ENCODE peak calls at places on chromosomes 16 and 17, in six cellular contexts. One of them, this sample, is unnamed.
A peak's percentile ranks its signal among the peaks of the same experiment; 100 is the strongest.

GRCh38 chr17:42142371-42142896 is 12.4 kb downstream of the RAB5C start:
- DNase-seq in HCT116: no peak
- DNase-seq in heart left ventricle: no peak
- DNase-seq in transverse colon: no peak
- DNase-seq in GM12891: no peak
- DNase-seq in uterus: no peak
- DNase-seq in this sample: no peak

GRCh38 chr17:73645050-73645871 is 1.0 kb upstream of the SDK2 start:
- DNase-seq in HCT116: no peak
- DNase-seq in heart left ventricle: peak; percentile 65
- DNase-seq in uterus: no peak
- DNase-seq in GM12891: no peak
- DNase-seq in transverse colon: peak; percentile 36
- DNase-seq in this sample: no peak

GRCh38 chr17:33178641-33179040 is 114.5 kb downstream of the ASIC2 start:
- DNase-seq in heart left ventricle: no peak
- DNase-seq in transverse colon: no peak
- DNase-seq in uterus: no peak
- DNase-seq in HCT116: no peak
- DNase-seq in GM12891: no peak
- DNase-seq in this sample: no peak

GRCh38 chr16:8966781-8967436 is 3.2 kb upstream of the USP7 start:
- DNase-seq in transverse colon: peak; percentile 39
- DNase-seq in HCT116: no peak
- DNase-seq in GM12891: no peak
- DNase-seq in uterus: no peak
- DNase-seq in heart left ventricle: peak; percentile 42
- DNase-seq in this sample: no peak

GRCh38 chr17:34519286-34519685 is 60.1 kb upstream of the TMEM132E start:
- DNase-seq in transverse colon: no peak
- DNase-seq in uterus: no peak
- DNase-seq in heart left ventricle: no peak
- DNase-seq in GM12891: no peak
- DNase-seq in HCT116: no peak
- DNase-seq in this sample: no peak

GRCh38 chr17:8013731-8014557 is 11.5 kb downstream of the GUCY2D start:
- DNase-seq in GM12891: no peak
- DNase-seq in HCT116: no peak
- DNase-seq in uterus: no peak
- DNase-seq in heart left ventricle: no peak
- DNase-seq in transverse colon: no peak
- DNase-seq in this sample: no peak

GRCh38 chr17:27518750-27519521 is 62.7 kb downstream of the KSR1 start:
- DNase-seq in transverse colon: no peak
- DNase-seq in uterus: no peak
- DNase-seq in HCT116: no peak
- DNase-seq in heart left ventricle: no peak
- DNase-seq in GM12891: no peak
- DNase-seq in this sample: no peak

GRCh38 chr17:64145460-64145750 is 15.5 kb upstream of the ERN1 start:
- DNase-seq in heart left ventricle: no peak
- DNase-seq in transverse colon: no peak
- DNase-seq in HCT116: no peak
- DNase-seq in uterus: no peak
- DNase-seq in GM12891: no peak
- DNase-seq in this sample: no peak

GRCh38 chr16:11583171-11583570 is 3.5 kb downstream of the LITAF start:
- DNase-seq in HCT116: no peak
- DNase-seq in heart left ventricle: no peak
- DNase-seq in uterus: peak; percentile 74
- DNase-seq in GM12891: no peak
- DNase-seq in transverse colon: no peak
- DNase-seq in this sample: no peak

GRCh38 chr16:88062341-88062861 is 111.2 kb downstream of the BANP start:
- DNase-seq in transverse colon: no peak
- DNase-seq in HCT116: no peak
- DNase-seq in uterus: peak; percentile 56
- DNase-seq in GM12891: no peak
- DNase-seq in heart left ventricle: peak; percentile 70
- DNase-seq in this sample: no peak

GRCh38 chr17:72715906-72716572 is 376.4 kb downstream of the SLC39A11 start:
- DNase-seq in HCT116: peak; percentile 100
- DNase-seq in GM12891: no peak
- DNase-seq in transverse colon: no peak
- DNase-seq in uterus: no peak
- DNase-seq in heart left ventricle: no peak
- DNase-seq in this sample: peak; percentile 74

GRCh38 chr17:19664136-19664820 is 15.7 kb downstream of the ALDH3A2 start:
- DNase-seq in GM12891: no peak
- DNase-seq in transverse colon: no peak
- DNase-seq in HCT116: no peak
- DNase-seq in uterus: no peak
- DNase-seq in heart left ventricle: peak; percentile 74
- DNase-seq in this sample: no peak

GRCh38 chr16:54282202-54282922 is 4.2 kb downstream of the IRX3 start:
- DNase-seq in heart left ventricle: peak; percentile 67
- DNase-seq in uterus: no peak
- DNase-seq in transverse colon: peak; percentile 44
- DNase-seq in GM12891: no peak
- DNase-seq in HCT116: peak; percentile 15
- DNase-seq in this sample: no peak

GRCh38 chr16:7246578-7246977 is 86.1 kb upstream of the RBFOX1 start:
- DNase-seq in HCT116: no peak
- DNase-seq in heart left ventricle: peak; percentile 35
- DNase-seq in transverse colon: no peak
- DNase-seq in uterus: no peak
- DNase-seq in GM12891: no peak
- DNase-seq in this sample: no peak

GRCh38 chr16:22300427-22301071 is 3.3 kb downstream of the POLR3E start:
- DNase-seq in heart left ventricle: peak; percentile 81
- DNase-seq in uterus: no peak
- DNase-seq in transverse colon: peak; percentile 66
- DNase-seq in GM12891: no peak
- DNase-seq in HCT116: no peak
- DNase-seq in this sample: peak; percentile 69

GRCh38 chr16:6335072-6335471 is 997.6 kb upstream of the RBFOX1 start:
- DNase-seq in HCT116: no peak
- DNase-seq in uterus: no peak
- DNase-seq in heart left ventricle: no peak
- DNase-seq in transverse colon: no peak
- DNase-seq in GM12891: no peak
- DNase-seq in this sample: peak; percentile 5

GRCh38 chr16:86511317-86512161 is 1.2 kb downstream of the FOXF1 start:
- DNase-seq in GM12891: no peak
- DNase-seq in uterus: no peak
- DNase-seq in heart left ventricle: no peak
- DNase-seq in transverse colon: no peak
- DNase-seq in HCT116: no peak
- DNase-seq in this sample: no peak

GRCh38 chr17:27819171-27819544 is 18.8 kb upstream of the NOS2 start:
- DNase-seq in HCT116: no peak
- DNase-seq in transverse colon: no peak
- DNase-seq in heart left ventricle: no peak
- DNase-seq in uterus: no peak
- DNase-seq in GM12891: no peak
- DNase-seq in this sample: no peak

GRCh38 chr16:50102046-50102756 is 36.4 kb downstream of the HEATR3 start:
- DNase-seq in GM12891: no peak
- DNase-seq in uterus: no peak
- DNase-seq in transverse colon: no peak
- DNase-seq in heart left ventricle: no peak
- DNase-seq in HCT116: no peak
- DNase-seq in this sample: peak; percentile 59

GRCh38 chr17:57487552-57487951 is 231.2 kb downstream of the MSI2 start:
- DNase-seq in GM12891: no peak
- DNase-seq in heart left ventricle: no peak
- DNase-seq in transverse colon: no peak
- DNase-seq in uterus: no peak
- DNase-seq in HCT116: no peak
- DNase-seq in this sample: no peak

GRCh38 chr17:78387982-78388941 is 9.8 kb downstream of the PGS1 start:
- DNase-seq in heart left ventricle: peak; percentile 64
- DNase-seq in uterus: peak; percentile 61
- DNase-seq in GM12891: no peak
- DNase-seq in HCT116: no peak
- DNase-seq in transverse colon: peak; percentile 37
- DNase-seq in this sample: no peak

GRCh38 chr16:31542763-31543162 is 15.1 kb downstream of the AHSP start:
- DNase-seq in uterus: no peak
- DNase-seq in HCT116: no peak
- DNase-seq in heart left ventricle: no peak
- DNase-seq in GM12891: no peak
- DNase-seq in transverse colon: no peak
- DNase-seq in this sample: no peak

GRCh38 chr16:79598341-79599181 is 2.0 kb downstream of the MAF start:
- DNase-seq in HCT116: no peak
- DNase-seq in GM12891: no peak
- DNase-seq in heart left ventricle: peak; percentile 77
- DNase-seq in transverse colon: peak; percentile 41
- DNase-seq in uterus: peak; percentile 64
- DNase-seq in this sample: no peak

GRCh38 chr17:77570565-77570898 is 388.0 kb upstream of the TNRC6C start:
- DNase-seq in heart left ventricle: no peak
- DNase-seq in uterus: no peak
- DNase-seq in GM12891: no peak
- DNase-seq in HCT116: no peak
- DNase-seq in transverse colon: no peak
- DNase-seq in this sample: no peak

GRCh38 chr16:22386976-22387375 is 12.6 kb upstream of the CDR2 start:
- DNase-seq in GM12891: no peak
- DNase-seq in transverse colon: no peak
- DNase-seq in uterus: no peak
- DNase-seq in HCT116: no peak
- DNase-seq in heart left ventricle: no peak
- DNase-seq in this sample: peak; percentile 55

GRCh38 chr16:26456074-26456473 is 610.7 kb upstream of the C16orf82 start:
- DNase-seq in GM12891: no peak
- DNase-seq in transverse colon: no peak
- DNase-seq in HCT116: no peak
- DNase-seq in uterus: no peak
- DNase-seq in heart left ventricle: no peak
- DNase-seq in this sample: no peak

GRCh38 chr17:32259596-32259995 is 6.0 kb upstream of the RHBDL3 start:
- DNase-seq in HCT116: no peak
- DNase-seq in GM12891: no peak
- DNase-seq in transverse colon: no peak
- DNase-seq in heart left ventricle: no peak
- DNase-seq in uterus: no peak
- DNase-seq in this sample: peak; percentile 71

GRCh38 chr16:12587646-12588277 is 215.9 kb downstream of the CPPED1 start:
- DNase-seq in HCT116: no peak
- DNase-seq in transverse colon: no peak
- DNase-seq in GM12891: no peak
- DNase-seq in heart left ventricle: no peak
- DNase-seq in uterus: no peak
- DNase-seq in this sample: no peak
- TF ChIP-seq POLR2A in HCT116: no peak
- TF ChIP-seq POLR2A in transverse colon: no peak
- TF ChIP-seq POLR2A in GM12891: no peak
- TF ChIP-seq POLR2A in heart left ventricle: no peak
- TF ChIP-seq POLR2A in uterus: no peak
- TF ChIP-seq POLR2A in this sample: no peak

GRCh38 chr17:75843577-75844529 is at the start of gene UNC13D:
- DNase-seq in GM12891: peak; percentile 81
- DNase-seq in heart left ventricle: no peak
- DNase-seq in uterus: no peak
- DNase-seq in HCT116: no peak
- DNase-seq in transverse colon: peak; percentile 55
- DNase-seq in this sample: no peak
- TF ChIP-seq POLR2A in GM12891: no peak
- TF ChIP-seq POLR2A in heart left ventricle: no peak
- TF ChIP-seq POLR2A in uterus: no peak
- TF ChIP-seq POLR2A in HCT116: no peak
- TF ChIP-seq POLR2A in transverse colon: peak; percentile 45
- TF ChIP-seq POLR2A in this sample: no peak

DNA sequence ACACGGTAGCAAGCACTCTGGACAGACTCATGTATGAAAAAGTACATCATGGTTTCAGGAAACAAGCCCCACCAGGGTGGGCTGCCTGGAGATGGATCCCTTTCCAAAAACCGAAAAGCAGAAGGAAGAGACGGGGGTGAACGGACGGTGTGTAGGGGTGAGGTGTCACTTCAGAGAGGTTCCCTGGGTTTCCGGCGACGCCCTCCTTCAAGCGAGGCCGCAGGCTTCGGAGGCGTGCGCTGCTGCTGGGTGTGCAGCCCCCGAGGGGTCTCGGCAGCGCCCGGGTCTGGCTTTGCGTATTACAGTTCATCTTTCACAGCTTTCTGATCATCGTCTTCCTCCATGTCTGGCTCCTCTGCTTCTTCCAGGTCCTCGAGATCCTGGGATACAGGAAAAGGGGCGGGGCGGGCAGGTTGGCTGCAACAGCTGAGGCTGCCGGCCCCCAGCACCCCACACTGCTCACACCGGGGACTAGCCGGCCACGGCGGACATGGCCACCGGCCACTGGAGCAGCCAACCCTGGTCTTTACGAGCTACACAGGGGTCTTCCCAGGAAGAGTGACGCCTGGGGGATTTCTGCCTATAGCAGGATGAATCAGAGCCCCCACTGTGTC is 9.0 kb upstream of the PPP1R27 start:
- DNase-seq in HCT116: no peak
- DNase-seq in transverse colon: no peak
- DNase-seq in uterus: no peak
- DNase-seq in heart left ventricle: no peak
- DNase-seq in GM12891: no peak
- DNase-seq in this sample: no peak
- TF ChIP-seq POLR2A in HCT116: no peak
- TF ChIP-seq POLR2A in transverse colon: no peak
- TF ChIP-seq POLR2A in uterus: no peak
- TF ChIP-seq POLR2A in heart left ventricle: no peak
- TF ChIP-seq POLR2A in GM12891: peak; percentile 42
- TF ChIP-seq POLR2A in this sample: no peak

DNA sequence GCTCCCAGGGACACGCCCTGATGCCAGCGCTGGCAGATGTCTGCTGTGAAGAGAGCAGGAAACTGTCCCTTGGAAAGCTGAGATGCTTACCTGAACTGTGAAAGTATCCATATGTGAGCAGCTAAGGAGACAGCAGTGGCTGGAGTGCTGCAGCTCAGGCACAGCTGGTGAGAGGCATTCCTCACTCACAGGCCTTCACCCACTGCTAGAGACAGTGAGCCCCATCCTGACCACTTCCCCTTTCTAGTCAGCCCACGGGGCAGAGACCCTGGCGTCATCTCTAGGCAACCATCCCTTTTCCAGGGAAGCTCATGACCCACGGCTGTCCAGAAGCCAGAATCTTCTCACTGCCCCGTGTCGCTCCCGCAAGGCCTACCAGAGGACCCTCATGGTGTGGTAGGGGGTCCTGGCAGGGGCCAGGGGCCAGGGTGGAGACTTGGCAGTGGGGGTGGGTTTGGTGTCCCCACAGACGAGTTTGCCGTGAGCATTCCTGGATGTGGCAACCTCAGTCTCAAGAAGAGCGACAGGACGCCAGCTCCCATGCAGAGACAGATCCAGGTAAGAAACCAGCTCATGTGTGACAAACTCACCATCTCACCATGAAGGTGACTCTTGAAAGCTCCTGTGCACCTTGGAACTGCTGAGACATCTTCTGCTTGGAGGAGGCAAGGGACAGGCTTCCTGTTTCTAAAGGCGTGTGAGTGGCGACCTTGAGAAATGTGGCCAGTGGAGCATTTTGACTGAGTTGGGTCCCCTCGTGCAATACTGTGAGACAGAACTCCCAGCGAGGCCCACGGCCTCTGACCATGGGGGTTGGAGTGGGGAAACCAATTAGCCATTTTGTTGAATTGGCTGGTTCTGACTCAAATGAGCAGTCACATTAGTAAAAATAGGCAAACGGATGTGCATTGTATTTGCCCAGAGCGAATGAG is at the start of gene SCIMP:
- DNase-seq in uterus: no peak
- DNase-seq in GM12891: no peak
- DNase-seq in transverse colon: peak; percentile 40
- DNase-seq in heart left ventricle: peak; percentile 51
- DNase-seq in HCT116: no peak
- DNase-seq in this sample: no peak
- TF ChIP-seq POLR2A in uterus: no peak
- TF ChIP-seq POLR2A in GM12891: peak; percentile 92
- TF ChIP-seq POLR2A in transverse colon: peak; percentile 39
- TF ChIP-seq POLR2A in heart left ventricle: no peak
- TF ChIP-seq POLR2A in HCT116: no peak
- TF ChIP-seq POLR2A in this sample: no peak

This sample was measured in H54.